ENCODE peak calls at places on chromosomes 12 and 14, in four cellular contexts. One of them, this sample, is unnamed.

GRCh38 chr14:46053221-46053620 is 598.4 kb downstream of the RPL10L start:
- DNase-seq in ELF-1: no peak
- DNase-seq in CD8-positive, alpha-beta memory T cell: no peak
- DNase-seq in T follicular helper cell: no peak
- DNase-seq in this sample: no peak

GRCh38 chr14:106395460-106396050 is 869.2 kb downstream of the TMEM121 start:
- DNase-seq in CD8-positive, alpha-beta memory T cell: no peak
- DNase-seq in T follicular helper cell: no peak
- DNase-seq in ELF-1: no peak
- DNase-seq in this sample: no peak

GRCh38 chr14:90808759-90809529 is 7.3 kb downstream of the TTC7B start:
- DNase-seq in ELF-1: no peak
- DNase-seq in T follicular helper cell: no peak
- DNase-seq in CD8-positive, alpha-beta memory T cell: no peak
- DNase-seq in this sample: no peak

GRCh38 chr12:9364224-9365176 is 156.3 kb upstream of the PZP start:
- DNase-seq in CD8-positive, alpha-beta memory T cell: no peak
- DNase-seq in ELF-1: peak; percentile 86
- DNase-seq in T follicular helper cell: no peak
- DNase-seq in this sample: no peak

GRCh38 chr12:124734224-124734788 is 129.4 kb downstream of the SCARB1 start:
- DNase-seq in ELF-1: peak; percentile 90
- DNase-seq in CD8-positive, alpha-beta memory T cell: no peak
- DNase-seq in T follicular helper cell: no peak
- DNase-seq in this sample: peak; percentile 96

GRCh38 chr12:93380480-93381121 is 2.9 kb downstream of the NUDT4 start:
- DNase-seq in T follicular helper cell: no peak
- DNase-seq in ELF-1: no peak
- DNase-seq in CD8-positive, alpha-beta memory T cell: no peak
- DNase-seq in this sample: peak; percentile 79

GRCh38 chr14:29971101-29971500 is 43.5 kb upstream of the PRKD1 start:
- DNase-seq in T follicular helper cell: no peak
- DNase-seq in ELF-1: no peak
- DNase-seq in CD8-positive, alpha-beta memory T cell: no peak
- DNase-seq in this sample: no peak

GRCh38 chr14:58907803-58908202 is 270.0 kb downstream of the DACT1 start:
- DNase-seq in T follicular helper cell: no peak
- DNase-seq in CD8-positive, alpha-beta memory T cell: no peak
- DNase-seq in ELF-1: no peak
- DNase-seq in this sample: no peak

GRCh38 chr12:107443320-107444090 is 242.1 kb upstream of the PWP1 start:
- DNase-seq in T follicular helper cell: no peak
- DNase-seq in ELF-1: no peak
- DNase-seq in CD8-positive, alpha-beta memory T cell: no peak
- DNase-seq in this sample: no peak

GRCh38 chr12:11855993-11856374 is 206.5 kb downstream of the ETV6 start:
- DNase-seq in T follicular helper cell: no peak
- DNase-seq in CD8-positive, alpha-beta memory T cell: no peak
- DNase-seq in ELF-1: no peak
- DNase-seq in this sample: no peak

GRCh38 chr14:97298331-97298730 is 501.1 kb downstream of the VRK1 start:
- DNase-seq in ELF-1: peak; percentile 38
- DNase-seq in CD8-positive, alpha-beta memory T cell: no peak
- DNase-seq in T follicular helper cell: no peak
- DNase-seq in this sample: no peak

GRCh38 chr12:65603428-65604351 is 220.6 kb upstream of the HMGA2 start:
- DNase-seq in ELF-1: peak; percentile 44
- DNase-seq in T follicular helper cell: no peak
- DNase-seq in CD8-positive, alpha-beta memory T cell: no peak
- DNase-seq in this sample: no peak

GRCh38 chr12:3330976-3331375 is 160.0 kb upstream of the PRMT8 start:
- DNase-seq in T follicular helper cell: no peak
- DNase-seq in ELF-1: no peak
- DNase-seq in CD8-positive, alpha-beta memory T cell: no peak
- DNase-seq in this sample: no peak

GRCh38 chr14:91154851-91155625 is 41.2 kb downstream of the DGLUCY start:
- DNase-seq in CD8-positive, alpha-beta memory T cell: peak; percentile 58
- DNase-seq in ELF-1: no peak
- DNase-seq in T follicular helper cell: no peak
- DNase-seq in this sample: peak; percentile 73

GRCh38 chr14:75519826-75520692 is 2.2 kb upstream of the BATF start:
- DNase-seq in T follicular helper cell: no peak
- DNase-seq in ELF-1: no peak
- DNase-seq in CD8-positive, alpha-beta memory T cell: no peak
- DNase-seq in this sample: no peak